ENCODE peak calls at places on chromosomes 12 and 14, in six cellular contexts. One of them, this sample, is unnamed.

GRCh38 chr12:52250048-52250990 is 17.3 kb downstream of the KRT7 start:
- DNase-seq in CD8-positive, alpha-beta T cell: no peak
- DNase-seq in lower leg skin: no peak
- DNase-seq in cardiac muscle cell: no peak
- DNase-seq in heart left ventricle: no peak
- DNase-seq in AG10803: no peak
- DNase-seq in this sample: no peak

GRCh38 chr12:87439990-87440827 is 589.0 kb downstream of the C12orf50 start:
- DNase-seq in CD8-positive, alpha-beta T cell: no peak
- DNase-seq in lower leg skin: peak
- DNase-seq in cardiac muscle cell: peak
- DNase-seq in heart left ventricle: no peak
- DNase-seq in AG10803: peak
- DNase-seq in this sample: peak

GRCh38 chr12:52062167-52063080 is 7.4 kb upstream of the ATG101 start:
- DNase-seq in CD8-positive, alpha-beta T cell: no peak
- DNase-seq in lower leg skin: no peak
- DNase-seq in cardiac muscle cell: no peak
- DNase-seq in heart left ventricle: no peak
- DNase-seq in AG10803: no peak
- DNase-seq in this sample: peak

GRCh38 chr12:102454808-102455760 is 25.3 kb downstream of the IGF1 start:
- DNase-seq in CD8-positive, alpha-beta T cell: no peak
- DNase-seq in lower leg skin: peak
- DNase-seq in cardiac muscle cell: peak
- DNase-seq in heart left ventricle: no peak
- DNase-seq in AG10803: peak
- DNase-seq in this sample: no peak

GRCh38 chr12:107169200-107169599 is 75.9 kb upstream of the CRY1 start:
- DNase-seq in CD8-positive, alpha-beta T cell: no peak
- DNase-seq in lower leg skin: peak
- DNase-seq in cardiac muscle cell: no peak
- DNase-seq in heart left ventricle: no peak
- DNase-seq in AG10803: no peak
- DNase-seq in this sample: no peak

GRCh38 chr12:119672194-119672593 is 4.3 kb downstream of the PRKAB1 start:
- DNase-seq in CD8-positive, alpha-beta T cell: no peak
- DNase-seq in lower leg skin: no peak
- DNase-seq in cardiac muscle cell: no peak
- DNase-seq in heart left ventricle: no peak
- DNase-seq in AG10803: no peak
- DNase-seq in this sample: no peak

GRCh38 chr14:86530457-86530856 is 1000.5 kb downstream of the FLRT2 start:
- DNase-seq in CD8-positive, alpha-beta T cell: no peak
- DNase-seq in lower leg skin: no peak
- DNase-seq in cardiac muscle cell: no peak
- DNase-seq in heart left ventricle: no peak
- DNase-seq in AG10803: no peak
- DNase-seq in this sample: no peak

GRCh38 chr14:21668377-21668776 is 5.2 kb downstream of the OR4E1 start:
- DNase-seq in CD8-positive, alpha-beta T cell: no peak
- DNase-seq in lower leg skin: no peak
- DNase-seq in cardiac muscle cell: peak
- DNase-seq in heart left ventricle: no peak
- DNase-seq in AG10803: no peak
- DNase-seq in this sample: peak

GRCh38 chr12:71503579-71504470 is 64.2 kb downstream of the LGR5 start:
- DNase-seq in CD8-positive, alpha-beta T cell: no peak
- DNase-seq in lower leg skin: no peak
- DNase-seq in cardiac muscle cell: no peak
- DNase-seq in heart left ventricle: no peak
- DNase-seq in AG10803: no peak
- DNase-seq in this sample: no peak

GRCh38 chr12:123971770-123972447 is 722 bp downstream of the CCDC92 start:
- DNase-seq in CD8-positive, alpha-beta T cell: peak
- DNase-seq in lower leg skin: peak
- DNase-seq in cardiac muscle cell: peak
- DNase-seq in heart left ventricle: peak
- DNase-seq in AG10803: no peak
- DNase-seq in this sample: no peak

GRCh38 chr14:65440230-65440629 is 27.7 kb downstream of the FUT8 start:
- DNase-seq in CD8-positive, alpha-beta T cell: no peak
- DNase-seq in lower leg skin: no peak
- DNase-seq in cardiac muscle cell: no peak
- DNase-seq in heart left ventricle: no peak
- DNase-seq in AG10803: no peak
- DNase-seq in this sample: no peak

GRCh38 chr14:61444215-61444768 is 122.9 kb downstream of the PRKCH start:
- DNase-seq in CD8-positive, alpha-beta T cell: peak
- DNase-seq in lower leg skin: no peak
- DNase-seq in cardiac muscle cell: no peak
- DNase-seq in heart left ventricle: no peak
- DNase-seq in AG10803: no peak
- DNase-seq in this sample: no peak

GRCh38 chr12:24767016-24767415 is 181.9 kb downstream of the BCAT1 start:
- DNase-seq in CD8-positive, alpha-beta T cell: no peak
- DNase-seq in lower leg skin: no peak
- DNase-seq in cardiac muscle cell: no peak
- DNase-seq in heart left ventricle: no peak
- DNase-seq in AG10803: no peak
- DNase-seq in this sample: no peak

GRCh38 chr12:105773501-105773900 is 365.3 kb downstream of the NUAK1 start:
- DNase-seq in CD8-positive, alpha-beta T cell: no peak
- DNase-seq in lower leg skin: no peak
- DNase-seq in cardiac muscle cell: no peak
- DNase-seq in heart left ventricle: no peak
- DNase-seq in AG10803: peak
- DNase-seq in this sample: no peak

GRCh38 chr14:61652526-61653262 is 42.6 kb upstream of the HIF1A start:
- DNase-seq in CD8-positive, alpha-beta T cell: no peak
- DNase-seq in lower leg skin: no peak
- DNase-seq in cardiac muscle cell: no peak
- DNase-seq in heart left ventricle: no peak
- DNase-seq in AG10803: peak
- DNase-seq in this sample: no peak

GRCh38 chr12:56082967-56083366 is 3.0 kb downstream of the ERBB3 start:
- DNase-seq in CD8-positive, alpha-beta T cell: no peak
- DNase-seq in lower leg skin: no peak
- DNase-seq in cardiac muscle cell: no peak
- DNase-seq in heart left ventricle: no peak
- DNase-seq in AG10803: no peak
- DNase-seq in this sample: no peak

GRCh38 chr12:123019841-123020138 is 39.3 kb downstream of the ARL6IP4 start:
- DNase-seq in CD8-positive, alpha-beta T cell: no peak
- DNase-seq in lower leg skin: no peak
- DNase-seq in cardiac muscle cell: no peak
- DNase-seq in heart left ventricle: no peak
- DNase-seq in AG10803: no peak
- DNase-seq in this sample: no peak

GRCh38 chr14:21024668-21025373 is at the start of gene NDRG2:
- DNase-seq in CD8-positive, alpha-beta T cell: peak
- DNase-seq in lower leg skin: peak
- DNase-seq in cardiac muscle cell: peak
- DNase-seq in heart left ventricle: peak
- DNase-seq in AG10803: no peak
- DNase-seq in this sample: peak

GRCh38 chr12:118164798-118165486 is 29.0 kb downstream of the PEBP1 start:
- DNase-seq in CD8-positive, alpha-beta T cell: no peak
- DNase-seq in lower leg skin: no peak
- DNase-seq in cardiac muscle cell: peak
- DNase-seq in heart left ventricle: no peak
- DNase-seq in AG10803: peak
- DNase-seq in this sample: peak

GRCh38 chr12:121043067-121043466 is 4.0 kb upstream of the OASL start:
- DNase-seq in CD8-positive, alpha-beta T cell: no peak
- DNase-seq in lower leg skin: no peak
- DNase-seq in cardiac muscle cell: no peak
- DNase-seq in heart left ventricle: no peak
- DNase-seq in AG10803: no peak
- DNase-seq in this sample: no peak

GRCh38 chr14:24429395-24430142 is at the start of the genes CBLN3 and KHNYN:
- DNase-seq in CD8-positive, alpha-beta T cell: peak
- DNase-seq in lower leg skin: peak
- DNase-seq in cardiac muscle cell: peak
- DNase-seq in heart left ventricle: peak
- DNase-seq in AG10803: peak
- DNase-seq in this sample: peak

GRCh38 chr14:24430143-24430681 is 458 bp downstream of the KHNYN start:
- DNase-seq in CD8-positive, alpha-beta T cell: peak
- DNase-seq in lower leg skin: peak
- DNase-seq in cardiac muscle cell: peak
- DNase-seq in heart left ventricle: peak
- DNase-seq in AG10803: peak
- DNase-seq in this sample: peak

GRCh38 chr14:24426912-24427536 is 2.4 kb downstream of the CBLN3 start:
- DNase-seq in CD8-positive, alpha-beta T cell: no peak
- DNase-seq in lower leg skin: peak
- DNase-seq in cardiac muscle cell: no peak
- DNase-seq in heart left ventricle: no peak
- DNase-seq in AG10803: no peak
- DNase-seq in this sample: no peak

GRCh38 chr14:24427537-24428508 is 1.6 kb downstream of the CBLN3 start:
- DNase-seq in CD8-positive, alpha-beta T cell: no peak
- DNase-seq in lower leg skin: peak
- DNase-seq in cardiac muscle cell: no peak
- DNase-seq in heart left ventricle: peak
- DNase-seq in AG10803: no peak
- DNase-seq in this sample: no peak

GRCh38 chr14:24428628-24429394 is 657 bp downstream of the CBLN3 start:
- DNase-seq in CD8-positive, alpha-beta T cell: no peak
- DNase-seq in lower leg skin: peak
- DNase-seq in cardiac muscle cell: no peak
- DNase-seq in heart left ventricle: peak
- DNase-seq in AG10803: no peak
- DNase-seq in this sample: no peak
- H3K4me3 ChIP-seq in CD8-positive, alpha-beta T cell: no peak
- H3K4me3 ChIP-seq in lower leg skin: no peak
- H3K4me3 ChIP-seq in cardiac muscle cell: no peak
- H3K4me3 ChIP-seq in heart left ventricle: peak
- H3K4me3 ChIP-seq in AG10803: peak
- H3K4me3 ChIP-seq in this sample: no peak

GRCh38 chr12:21607701-21608100 is 3.1 kb upstream of the GYS2 start:
- DNase-seq in CD8-positive, alpha-beta T cell: no peak
- DNase-seq in lower leg skin: no peak
- DNase-seq in cardiac muscle cell: peak
- DNase-seq in heart left ventricle: no peak
- DNase-seq in AG10803: peak
- DNase-seq in this sample: peak
- TF ChIP-seq CTCF in CD8-positive, alpha-beta T cell: peak
- TF ChIP-seq CTCF in lower leg skin: no peak
- TF ChIP-seq CTCF in cardiac muscle cell: peak
- TF ChIP-seq CTCF in heart left ventricle: peak
- TF ChIP-seq CTCF in AG10803: peak
- TF ChIP-seq CTCF in this sample: peak

GRCh38 chr14:80700601-80701000 is 240.9 kb downstream of the CEP128 start:
- DNase-seq in CD8-positive, alpha-beta T cell: no peak
- DNase-seq in lower leg skin: no peak
- DNase-seq in cardiac muscle cell: no peak
- DNase-seq in heart left ventricle: no peak
- DNase-seq in AG10803: no peak
- DNase-seq in this sample: no peak

GRCh38 chr14:80695869-80696268 is 245.7 kb downstream of the CEP128 start:
- DNase-seq in CD8-positive, alpha-beta T cell: no peak
- DNase-seq in lower leg skin: no peak
- DNase-seq in cardiac muscle cell: no peak
- DNase-seq in heart left ventricle: no peak
- DNase-seq in AG10803: no peak
- DNase-seq in this sample: no peak

GRCh38 chr14:80699861-80700260 is 241.7 kb downstream of the CEP128 start:
- DNase-seq in CD8-positive, alpha-beta T cell: no peak
- DNase-seq in lower leg skin: no peak
- DNase-seq in cardiac muscle cell: no peak
- DNase-seq in heart left ventricle: no peak
- DNase-seq in AG10803: no peak
- DNase-seq in this sample: no peak

GRCh38 chr14:80698974-80699373 is 242.6 kb downstream of the CEP128 start:
- DNase-seq in CD8-positive, alpha-beta T cell: no peak
- DNase-seq in lower leg skin: no peak
- DNase-seq in cardiac muscle cell: no peak
- DNase-seq in heart left ventricle: no peak
- DNase-seq in AG10803: no peak
- DNase-seq in this sample: no peak
- H3K4me3 ChIP-seq in CD8-positive, alpha-beta T cell: no peak
- H3K4me3 ChIP-seq in lower leg skin: no peak
- H3K4me3 ChIP-seq in cardiac muscle cell: no peak
- H3K4me3 ChIP-seq in heart left ventricle: no peak
- H3K4me3 ChIP-seq in AG10803: no peak
- H3K4me3 ChIP-seq in this sample: no peak

GRCh38 chr14:96180004-96180403 is 24.6 kb upstream of the BDKRB2 start:
- DNase-seq in CD8-positive, alpha-beta T cell: no peak
- DNase-seq in lower leg skin: no peak
- DNase-seq in cardiac muscle cell: no peak
- DNase-seq in heart left ventricle: no peak
- DNase-seq in AG10803: no peak
- DNase-seq in this sample: no peak
- TF ChIP-seq CTCF in CD8-positive, alpha-beta T cell: no peak
- TF ChIP-seq CTCF in lower leg skin: no peak
- TF ChIP-seq CTCF in cardiac muscle cell: no peak
- TF ChIP-seq CTCF in heart left ventricle: no peak
- TF ChIP-seq CTCF in AG10803: no peak
- TF ChIP-seq CTCF in this sample: no peak

GRCh38 chr12:12432373-12432772 is 75.5 kb downstream of the BORCS5 start:
- DNase-seq in CD8-positive, alpha-beta T cell: no peak
- DNase-seq in lower leg skin: no peak
- DNase-seq in cardiac muscle cell: peak
- DNase-seq in heart left ventricle: no peak
- DNase-seq in AG10803: peak
- DNase-seq in this sample: peak
- H3K4me3 ChIP-seq in CD8-positive, alpha-beta T cell: no peak
- H3K4me3 ChIP-seq in lower leg skin: no peak
- H3K4me3 ChIP-seq in cardiac muscle cell: no peak
- H3K4me3 ChIP-seq in heart left ventricle: no peak
- H3K4me3 ChIP-seq in AG10803: no peak
- H3K4me3 ChIP-seq in this sample: no peak

GRCh38 chr12:126512916-126513913 is 1448.0 kb downstream of the AACS start:
- DNase-seq in CD8-positive, alpha-beta T cell: no peak
- DNase-seq in lower leg skin: no peak
- DNase-seq in cardiac muscle cell: no peak
- DNase-seq in heart left ventricle: no peak
- DNase-seq in AG10803: no peak
- DNase-seq in this sample: no peak
- TF ChIP-seq CTCF in CD8-positive, alpha-beta T cell: no peak
- TF ChIP-seq CTCF in lower leg skin: no peak
- TF ChIP-seq CTCF in cardiac muscle cell: no peak
- TF ChIP-seq CTCF in heart left ventricle: no peak
- TF ChIP-seq CTCF in AG10803: no peak
- TF ChIP-seq CTCF in this sample: no peak

GRCh38 chr12:94074216-94074969 is 74.0 kb upstream of the PLXNC1 start:
- DNase-seq in CD8-positive, alpha-beta T cell: no peak
- DNase-seq in lower leg skin: peak
- DNase-seq in cardiac muscle cell: no peak
- DNase-seq in heart left ventricle: no peak
- DNase-seq in AG10803: peak
- DNase-seq in this sample: peak
- H3K4me3 ChIP-seq in CD8-positive, alpha-beta T cell: no peak
- H3K4me3 ChIP-seq in lower leg skin: no peak
- H3K4me3 ChIP-seq in cardiac muscle cell: no peak
- H3K4me3 ChIP-seq in heart left ventricle: no peak
- H3K4me3 ChIP-seq in AG10803: no peak
- H3K4me3 ChIP-seq in this sample: no peak

This sample was measured in cardiac fibroblast.